ENCODE peak calls at places on chromosomes 11 and 22, in five cellular contexts. Y is HTR-8/SVneo; H is ELR; N is GM13977; W is stimulated activated CD8-positive, alpha-beta memory T cell treated with anti-CD3 and anti-CD28 coated beads, Interleukin-2, amount 100 ng/mL, for 48 hours. V is an unnamed sample.
A peak's percentile ranks its signal among the peaks of the same experiment; 100 is the strongest.

GRCh38 chr11:64444838-64445441 is 86.0 kb downstream of the RPS6KA4 start:
- DNase-seq in Y (peak; percentile 27), N (no peak), W (no peak), H (peak; percentile 44), V (peak; percentile 53)

GRCh38 chr11:7278314-7278917 is 26.7 kb downstream of the SYT9 start:
- DNase-seq in Y (peak; percentile 10), H (peak; percentile 56), N (peak; percentile 38), W (no peak), V (peak; percentile 44)

GRCh38 chr11:33060271-33060670 is 20.9 kb downstream of the TCP11L1 start:
- DNase-seq in W (no peak), Y (no peak), H (no peak), N (no peak), V (peak; percentile 39)

GRCh38 chr11:65516135-65516968 is 8.5 kb upstream of the SCYL1 start:
- DNase-seq in Y (no peak), W (no peak), H (no peak), N (no peak), V (no peak)

GRCh38 chr22:20390394-20390907 is 3.5 kb upstream of the ZNF74 start:
- DNase-seq in W (no peak), N (no peak), Y (no peak), H (no peak), V (no peak)

GRCh38 chr22:44665115-44665514 is 36.9 kb upstream of the PRR5 start:
- DNase-seq in N (no peak), H (peak; percentile 55), Y (no peak), W (no peak), V (no peak)

GRCh38 chr22:30212363-30212995 is 34.1 kb downstream of the LIF start:
- DNase-seq in Y (no peak), N (no peak), W (no peak), H (peak; percentile 95), V (no peak)

GRCh38 chr22:23175817-23176644 is 4.3 kb upstream of the BCR start:
- DNase-seq in H (no peak), N (no peak), W (no peak), Y (no peak), V (peak; percentile 82)

GRCh38 chr11:17407575-17407974 is 19.1 kb upstream of the KCNJ11 start:
- DNase-seq in H (no peak), N (no peak), W (no peak), Y (no peak), V (no peak)

GRCh38 chr11:56855217-56855616 is 106.7 kb upstream of the OR9G4 start:
- DNase-seq in N (no peak), Y (no peak), W (no peak), H (no peak), V (no peak)

GRCh38 chr11:126336065-126336464 is 19.4 kb upstream of the ST3GAL4 start:
- DNase-seq in H (no peak), N (no peak), W (no peak), Y (no peak), V (no peak)

GRCh38 chr11:105004021-105004420 is 18.9 kb downstream of the CASP5 start:
- DNase-seq in W (no peak), Y (no peak), H (no peak), N (no peak), V (no peak)

GRCh38 chr11:64032050-64032449 is 3.7 kb upstream of the FLRT1 start:
- DNase-seq in N (no peak), W (no peak), H (peak; percentile 51), Y (no peak), V (no peak)

GRCh38 chr22:26131755-26132154 is 37.5 kb upstream of the SEZ6L start:
- DNase-seq in Y (no peak), N (no peak), H (no peak), W (no peak), V (no peak)

GRCh38 chr22:25219948-25220442 is 556 bp downstream of the CRYBB2 start:
- DNase-seq in H (no peak), W (no peak), Y (no peak), N (no peak), V (no peak)

GRCh38 chr11:14248577-14248976 is 110.4 kb downstream of the RRAS2 start:
- DNase-seq in W (no peak), Y (no peak), N (no peak), H (no peak), V (peak; percentile 45)